ENCODE peak calls at places on chromosome 5, in seven cellular contexts. T, I, E, H, Y, C and R are unnamed samples.

GRCh38 chr5:28286566-28286965 is 1248.2 kb upstream of the CDH9 start:
- DNase-seq in E (no peak), T (no peak), H (no peak), C (no peak), I (no peak), Y (no peak), R (no peak)

GRCh38 chr5:10632110-10632903 is 68.4 kb downstream of the ANKRD33B start:
- DNase-seq in C (no peak), E (no peak), Y (peak; percentile 71), H (no peak), T (peak; percentile 88), I (no peak), R (peak; percentile 33)

GRCh38 chr5:36651775-36652685 is 45.6 kb downstream of the SLC1A3 start:
- DNase-seq in Y (no peak), T (no peak), I (no peak), C (no peak), H (no peak), E (no peak), R (no peak)

GRCh38 chr5:34499001-34499734 is 157.0 kb upstream of the RAI14 start:
- DNase-seq in Y (no peak), I (no peak), E (no peak), T (peak; percentile 76), H (no peak), C (no peak), R (no peak)

GRCh38 chr5:159456261-159456660 is 126.0 kb upstream of the IL12B start:
- DNase-seq in T (no peak), C (no peak), Y (no peak), E (no peak), H (no peak), I (no peak), R (no peak)

GRCh38 chr5:3380689-3381088 is 214.9 kb upstream of the IRX1 start:
- DNase-seq in I (no peak), E (no peak), H (no peak), Y (no peak), C (peak; percentile 3), T (no peak), R (no peak)

GRCh38 chr5:32869216-32869615 is 158.1 kb downstream of the NPR3 start:
- DNase-seq in E (no peak), C (no peak), Y (no peak), I (no peak), T (no peak), H (no peak), R (no peak)

GRCh38 chr5:121968910-121969607 is 7.3 kb downstream of the SRFBP1 start:
- DNase-seq in E (no peak), C (peak; percentile 18), I (no peak), H (no peak), T (peak; percentile 94), Y (no peak), R (peak; percentile 61)

GRCh38 chr5:150658121-150658520 is 2.9 kb upstream of the MYOZ3 start:
- DNase-seq in T (no peak), E (no peak), Y (peak; percentile 5), C (no peak), I (no peak), H (no peak), R (no peak)

GRCh38 chr5:93621340-93621872 is 38.4 kb downstream of the NR2F1 start:
- DNase-seq in Y (peak; percentile 89), H (no peak), T (peak; percentile 91), C (peak; percentile 72), I (peak; percentile 87), E (peak; percentile 77), R (peak; percentile 80)

GRCh38 chr5:72296251-72296650 is 23.8 kb downstream of the MRPS27 start:
- DNase-seq in H (no peak), I (no peak), C (no peak), E (no peak), T (no peak), Y (no peak), R (no peak)

GRCh38 chr5:35859101-35859661 is 2.5 kb downstream of the IL7R start:
- DNase-seq in E (no peak), Y (no peak), T (peak; percentile 69), H (no peak), I (peak; percentile 16), C (no peak), R (no peak)

GRCh38 chr5:143262393-143263174 is 140.9 kb downstream of the NR3C1 start:
- DNase-seq in Y (no peak), I (no peak), E (no peak), C (no peak), T (peak; percentile 79), H (no peak), R (peak; percentile 32)

GRCh38 chr5:112957409-112957808 is 19.2 kb upstream of the DCP2 start:
- DNase-seq in I (no peak), T (no peak), Y (no peak), C (no peak), E (no peak), H (no peak), R (no peak)

GRCh38 chr5:174610968-174611367 is 113.4 kb upstream of the MSX2 start:
- DNase-seq in Y (no peak), I (no peak), T (peak; percentile 15), E (no peak), H (no peak), C (peak; percentile 42), R (no peak)

GRCh38 chr5:10649518-10650410 is 85.9 kb downstream of the ANKRD33B start:
- DNase-seq in I (no peak), H (no peak), Y (no peak), C (no peak), E (no peak), T (no peak), R (no peak)

GRCh38 chr5:173720341-173721258 is 104.2 kb upstream of the BOD1 start:
- DNase-seq in Y (no peak), T (no peak), C (no peak), H (no peak), I (no peak), E (no peak), R (no peak)

GRCh38 chr5:165565921-165566320 is 2060.5 kb downstream of the MAT2B start:
- DNase-seq in E (no peak), I (no peak), Y (no peak), C (no peak), T (no peak), H (no peak), R (no peak)

GRCh38 chr5:94791787-94792186 is 173.3 kb downstream of the SLF1 start:
- DNase-seq in E (no peak), Y (no peak), C (no peak), H (no peak), T (no peak), I (no peak), R (no peak)

GRCh38 chr5:117118499-117118898 is 543.9 kb upstream of the SEMA6A start:
- DNase-seq in E (no peak), T (no peak), H (no peak), C (no peak), Y (no peak), I (no peak), R (no peak)

GRCh38 chr5:132009706-132010405 is 1.6 kb downstream of the ACSL6 start:
- DNase-seq in Y (peak; percentile 33), T (no peak), I (no peak), H (no peak), C (no peak), E (no peak), R (no peak)

GRCh38 chr5:122145906-122146305 is 16.6 kb downstream of the ZNF474 start:
- DNase-seq in C (no peak), Y (no peak), H (no peak), E (no peak), T (no peak), I (no peak), R (no peak)

GRCh38 chr5:28648108-28648507 is 1609.7 kb upstream of the CDH9 start:
- DNase-seq in T (no peak), Y (no peak), H (no peak), C (no peak), E (no peak), I (no peak), R (no peak)

GRCh38 chr5:139671096-139671841 is 23.1 kb downstream of the CXXC5 start:
- DNase-seq in Y (no peak), I (peak; percentile 91), H (no peak), T (peak; percentile 75), E (no peak), C (no peak), R (peak; percentile 85)

GRCh38 chr5:93193756-93194155 is 387.3 kb downstream of the NR2F1-AS1 start:
- DNase-seq in Y (no peak), E (no peak), H (no peak), C (no peak), T (no peak), I (no peak), R (no peak)

GRCh38 chr5:123787136-123787535 is 275.2 kb downstream of the CSNK1G3 start:
- DNase-seq in Y (no peak), E (no peak), T (no peak), I (no peak), C (no peak), H (no peak), R (no peak)

GRCh38 chr5:90134892-90135291 is 274.7 kb downstream of the CETN3 start:
- DNase-seq in H (no peak), E (peak; percentile 16), Y (no peak), C (peak; percentile 57), T (peak; percentile 68), I (peak; percentile 18), R (peak; percentile 31)

GRCh38 chr5:43729846-43730478 is 127.0 kb downstream of the NNT start:
- DNase-seq in Y (no peak), C (no peak), T (no peak), E (no peak), H (no peak), I (no peak), R (no peak)

GRCh38 chr5:33816791-33817190 is 75.0 kb downstream of the ADAMTS12 start:
- DNase-seq in T (no peak), C (no peak), E (no peak), I (no peak), Y (no peak), H (no peak), R (no peak)

GRCh38 chr5:982377-983237 is 26.0 kb upstream of the NKD2 start:
- DNase-seq in C (no peak), H (no peak), E (no peak), T (no peak), Y (no peak), I (no peak), R (no peak)

GRCh38 chr5:114237766-114238165 is 124.1 kb upstream of the KCNN2 start:
- DNase-seq in T (peak; percentile 63), I (no peak), E (no peak), C (no peak), Y (no peak), H (no peak), R (no peak)

GRCh38 chr5:61948151-61948550 is 357.9 kb upstream of the KIF2A start:
- DNase-seq in C (peak; percentile 34), E (no peak), H (no peak), I (no peak), T (no peak), Y (no peak), R (no peak)

GRCh38 chr5:15968994-15969393 is 210.6 kb downstream of the MARCHF11 start:
- DNase-seq in E (no peak), Y (no peak), I (no peak), C (no peak), T (no peak), H (no peak), R (no peak)

GRCh38 chr5:42884326-42884725 is 72.6 kb upstream of the SELENOP start:
- DNase-seq in C (no peak), I (no peak), Y (no peak), T (no peak), E (no peak), H (no peak), R (no peak)

GRCh38 chr5:150500905-150501304 is 7.0 kb upstream of the NDST1 start:
- DNase-seq in Y (no peak), E (no peak), T (no peak), I (peak; percentile 83), H (no peak), C (no peak), R (no peak)

GRCh38 chr5:6634327-6634713 is 1.1 kb downstream of the SRD5A1 start:
- DNase-seq in Y (no peak), T (no peak), H (no peak), C (no peak), E (no peak), I (no peak), R (peak; percentile 30)